ENCODE peak calls at places on chromosomes 7 and 10, in four cellular contexts. K is Peyer's patch, S is heart left ventricle, X is neuronal stem cell. H is an unnamed sample.

GRCh38 chr7:102146122-102146521 is 140.5 kb upstream of the SH2B2 start:
- DNase-seq in K (no peak), S (peak; percentile 78), X (no peak), H (no peak)

GRCh38 chr10:103685880-103686669 is 169.3 kb downstream of the SH3PXD2A start:
- DNase-seq in S (peak; percentile 65), X (peak; percentile 65), K (peak; percentile 68), H (peak; percentile 82)

GRCh38 chr10:49737474-49738201 is 24.5 kb downstream of the OGDHL start:
- DNase-seq in S (no peak), K (no peak), X (no peak), H (no peak)

GRCh38 chr10:125340871-125341270 is 180.5 kb upstream of the CTBP2 start:
- DNase-seq in K (no peak), S (no peak), X (no peak), H (no peak)

GRCh38 chr10:26832960-26833359 is 27.8 kb downstream of the ABI1 start:
- DNase-seq in X (peak; percentile 14), S (no peak), K (no peak), H (no peak)

GRCh38 chr10:52779541-52780390 is 7.2 kb upstream of the MBL2 start:
- DNase-seq in X (peak; percentile 57), S (peak; percentile 57), K (no peak), H (peak; percentile 74)

GRCh38 chr7:29598607-29599006 is 35.0 kb downstream of the PRR15 start:
- DNase-seq in X (no peak), K (no peak), S (no peak), H (peak; percentile 97)

GRCh38 chr7:85041599-85042216 is 145.1 kb downstream of the SEMA3D start:
- DNase-seq in X (peak; percentile 60), K (peak; percentile 34), S (peak; percentile 44), H (peak; percentile 77)

GRCh38 chr7:5231811-5232484 is 41.9 kb downstream of the WIPI2 start:
- DNase-seq in X (no peak), S (peak; percentile 14), K (peak; percentile 66), H (no peak)

GRCh38 chr7:116843373-116843772 is 19.0 kb upstream of the CAPZA2 start:
- DNase-seq in S (no peak), K (no peak), X (no peak), H (no peak)

GRCh38 chr10:113711142-113711541 is 31.4 kb downstream of the CASP7 start:
- DNase-seq in S (no peak), K (no peak), X (no peak), H (no peak)

GRCh38 chr10:19775286-19775685 is 40.9 kb upstream of the PLXDC2 start:
- DNase-seq in K (no peak), S (no peak), X (no peak), H (no peak)

GRCh38 chr10:26334932-26335573 is 103.1 kb upstream of the APBB1IP start:
- DNase-seq in X (peak; percentile 55), K (peak; percentile 36), S (peak; percentile 33), H (peak; percentile 61)

GRCh38 chr7:158863611-158864506 is 7.5 kb downstream of the DYNC2I1 start:
- DNase-seq in K (peak; percentile 50), X (no peak), S (peak; percentile 91), H (peak; percentile 88)

GRCh38 chr7:138239244-138239643 is 163.0 kb downstream of the AKR1D1 start:
- DNase-seq in X (no peak), S (no peak), K (no peak), H (no peak)

GRCh38 chr10:79268717-79269116 is 78.6 kb upstream of the PPIF start:
- DNase-seq in S (no peak), K (no peak), X (no peak), H (no peak)

GRCh38 chr10:79266543-79267312 is 80.5 kb upstream of the PPIF start:
- DNase-seq in S (peak; percentile 91), K (peak; percentile 70), X (no peak), H (no peak)

GRCh38 chr10:79267449-79267848 is 79.8 kb upstream of the PPIF start:
- DNase-seq in X (no peak), K (no peak), S (no peak), H (no peak)

GRCh38 chr10:79269443-79269842 is 77.8 kb upstream of the PPIF start:
- DNase-seq in K (no peak), S (no peak), X (no peak), H (no peak)

DNA sequence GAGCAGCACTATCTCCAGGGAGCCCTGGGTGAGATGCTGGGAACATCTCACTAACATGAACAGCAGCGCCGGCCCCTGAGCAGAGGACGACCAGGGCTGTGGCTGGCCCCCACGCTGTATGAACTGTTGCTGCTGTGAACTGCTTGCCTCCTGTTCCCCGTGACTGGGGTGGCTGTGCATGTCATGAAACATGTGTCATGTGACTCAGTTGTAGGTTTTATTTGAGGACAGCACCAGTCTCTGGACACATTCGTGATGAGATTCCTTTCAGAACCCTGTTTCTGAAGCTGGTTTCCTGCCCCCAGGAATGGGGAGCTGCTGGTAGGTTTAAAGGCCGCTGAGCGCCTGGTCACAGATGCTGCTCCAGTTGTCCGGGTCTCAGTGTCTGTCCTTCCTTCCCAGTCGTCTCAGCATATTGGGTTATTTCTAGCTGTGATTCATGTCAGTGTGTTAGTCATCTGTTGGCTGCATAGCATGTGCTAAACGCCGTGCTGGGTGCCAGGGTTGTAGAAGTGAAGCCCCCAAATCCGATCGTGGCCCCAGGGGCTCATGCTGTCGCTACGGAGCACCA is 79.1 kb upstream of the PPIF start:
- DNase-seq in S (no peak), K (no peak), X (no peak), H (no peak)
- H3K27ac ChIP-seq in S (peak overlapping the region; percentile 90), K (no peak overlapping the region), X (no peak overlapping the region), H (no peak overlapping the region)

GRCh38 chr7:11166051-11166450 is 192.4 kb downstream of the PHF14 start:
- DNase-seq in S (no peak), K (no peak), X (no peak), H (no peak)

GRCh38 chr7:11170863-11171568 is 197.3 kb downstream of the PHF14 start:
- DNase-seq in X (no peak), S (no peak), K (no peak), H (no peak)

GRCh38 chr7:11170160-11170559 is 196.5 kb downstream of the PHF14 start:
- DNase-seq in S (no peak), X (no peak), K (no peak), H (no peak)

GRCh38 chr7:11171569-11172192 is 198.0 kb downstream of the PHF14 start:
- DNase-seq in S (no peak), K (no peak), X (no peak), H (no peak)

GRCh38 chr7:11168622-11169170 is 195.0 kb downstream of the PHF14 start:
- DNase-seq in X (no peak), S (no peak), K (no peak), H (no peak)
- H3K4me1 ChIP-seq in X (no peaks in the 10 kb centered on the region), S (no peaks in the 10 kb centered on the region), K (no peaks in the 10 kb centered on the region), H (no peaks in the 10 kb centered on the region)

GRCh38 chr10:130714700-130715467 is 578.7 kb downstream of the GLRX3 start:
- DNase-seq in K (no peak), X (no peak), S (no peak), H (no peak)
- H3K27ac ChIP-seq in K (no peak overlapping the region), X (peak overlapping the region; percentile 0), S (no peak overlapping the region), H (no peak overlapping the region)

GRCh38 chr7:25843467-25843866 is 308.5 kb upstream of the NFE2L3 start:
- DNase-seq in S (no peak), X (no peak), K (no peak), H (no peak)
- H3K4me1 ChIP-seq in S (peaks cover 23% of the 10 kb centered on the region), X (peaks cover 6% of the 10 kb centered on the region), K (no peaks in the 10 kb centered on the region), H (no peaks in the 10 kb centered on the region)

GRCh38 chr10:76558586-76558985 is 1079.0 kb downstream of the KCNMA1 start:
- DNase-seq in S (no peak), K (no peak), X (no peak), H (no peak)
- H3K27ac ChIP-seq in S (peak overlapping the region; percentile 35), K (no peak overlapping the region), X (no peak overlapping the region), H (no peak overlapping the region)